ENCODE peak calls at places on chromosome 1, in five cellular contexts. F is choroid plexus epithelial cell, Z is fibroblast of lung, K is astrocyte, I is astrocyte of the spinal cord. H is an unnamed sample.

GRCh38 chr1:167651161-167651693 is 21.2 kb downstream of the RCSD1 start:
- DNase-seq in Z (no peak), F (no peak), K (no peak), I (no peak), H (no peak)

GRCh38 chr1:107153033-107153432 is 12.2 kb downstream of the NTNG1 start:
- DNase-seq in F (no peak), K (peak), Z (no peak), I (peak), H (no peak)

GRCh38 chr1:177650947-177651346 is 318.9 kb downstream of the SEC16B start:
- DNase-seq in K (no peak), F (no peak), Z (no peak), I (no peak), H (no peak)

GRCh38 chr1:41712687-41713086 is 206.0 kb downstream of the HIVEP3 start:
- DNase-seq in K (no peak), I (no peak), F (no peak), Z (no peak), H (no peak)

GRCh38 chr1:41533731-41534080 is 49.2 kb upstream of the EDN2 start:
- DNase-seq in F (no peak), Z (no peak), I (no peak), K (no peak), H (no peak)

GRCh38 chr1:179809506-179810366 is 66.6 kb downstream of the FAM163A start:
- DNase-seq in Z (peak), I (peak), K (peak), F (peak), H (peak)

GRCh38 chr1:35085421-35085820 is 6.2 kb downstream of the ZMYM1 start:
- DNase-seq in Z (no peak), I (no peak), K (peak), F (no peak), H (no peak)

GRCh38 chr1:16248603-16249534 is 11.9 kb upstream of the CPLANE2 start:
- DNase-seq in F (peak), K (peak), I (peak), Z (peak), H (peak)

GRCh38 chr1:92536593-92537332 is 50.0 kb upstream of the GFI1 start:
- DNase-seq in Z (peak), F (peak), K (peak), I (peak), H (peak)

GRCh38 chr1:152448496-152448895 is 34.4 kb upstream of the CRNN start:
- DNase-seq in K (no peak), F (no peak), I (no peak), Z (no peak), H (no peak)

GRCh38 chr1:183025782-183026774 is 2.9 kb downstream of the LAMC1 start:
- DNase-seq in F (peak), K (no peak), Z (peak), I (peak), H (peak)

GRCh38 chr1:66403031-66403731 is 130.8 kb upstream of the SGIP1 start:
- DNase-seq in F (no peak), I (no peak), K (no peak), Z (no peak), H (no peak)
- TF ChIP-seq CTCF in F (peak), I (no peak), K (no peak), Z (no peak), H (no peak)

GRCh38 chr1:76033800-76034475 is 40.6 kb upstream of the ST6GALNAC3 start:
- DNase-seq in K (no peak), F (no peak), I (no peak), Z (no peak), H (no peak)

GRCh38 chr1:76038306-76039004 is 36.1 kb upstream of the ST6GALNAC3 start:
- DNase-seq in K (peak), Z (no peak), I (peak), F (peak), H (peak)

GRCh38 chr1:76031496-76031895 is 43.0 kb upstream of the ST6GALNAC3 start:
- DNase-seq in F (no peak), K (no peak), I (no peak), Z (no peak), H (no peak)

GRCh38 chr1:76037314-76037713 is 37.2 kb upstream of the ST6GALNAC3 start:
- DNase-seq in Z (no peak), K (no peak), F (no peak), I (no peak), H (no peak)

DNA sequence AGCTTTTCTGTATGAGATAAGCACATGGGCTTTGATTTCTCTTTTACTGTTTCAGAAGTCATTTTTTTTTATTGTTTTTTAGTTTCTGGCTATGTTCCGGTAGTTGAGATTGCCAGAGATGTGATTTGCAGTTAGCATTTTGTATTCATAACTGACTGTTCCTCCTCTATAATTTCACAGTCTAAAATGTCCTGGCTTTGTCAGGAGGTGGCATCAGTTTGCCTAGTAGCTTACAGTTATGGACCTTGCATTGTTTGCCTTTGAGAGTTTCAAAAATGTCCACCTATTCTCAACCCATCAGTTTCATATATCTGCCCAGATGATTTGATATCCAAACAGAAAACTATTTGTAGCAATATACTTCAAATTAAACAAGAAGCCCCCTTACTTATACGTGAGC is 39.5 kb upstream of the ST6GALNAC3 start:
- DNase-seq in Z (peak), K (no peak), I (no peak), F (no peak), H (no peak)
- TF ChIP-seq CTCF in Z (peak), K (no peak), I (peak), F (peak), H (peak)

DNA sequence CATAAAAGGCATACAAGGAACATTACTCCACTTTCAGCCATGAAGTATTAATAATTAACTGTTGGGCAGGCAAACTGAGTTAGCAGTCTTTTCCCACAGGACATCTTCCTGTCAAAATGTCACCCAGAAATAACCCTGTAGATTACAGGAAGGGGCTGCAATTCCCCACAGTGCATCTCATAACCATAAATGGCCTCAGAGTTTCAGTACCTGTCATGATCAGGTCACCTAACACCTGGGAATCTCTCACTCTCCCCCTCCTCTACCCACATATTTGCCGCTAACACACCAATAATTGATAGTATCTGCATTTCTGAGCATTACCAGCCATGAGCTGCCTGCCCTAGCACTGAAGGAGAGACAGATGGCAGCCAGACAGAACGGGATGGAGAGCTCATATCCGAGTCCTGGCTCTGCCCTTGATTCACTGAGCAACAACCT is 474.9 kb downstream of the SMYD3 start:
- DNase-seq in I (no peak), F (no peak), K (no peak), Z (no peak), H (peak)
- TF ChIP-seq CTCF in I (no peak), F (no peak), K (no peak), Z (no peak), H (no peak)

GRCh38 chr1:53176452-53177344 is 19.9 kb upstream of the CPT2 start:
- DNase-seq in F (peak), Z (peak), I (no peak), K (peak), H (peak)
- TF ChIP-seq CTCF in F (peak), Z (peak), I (peak), K (no peak), H (peak)

GRCh38 chr1:197736689-197737088 is 38.6 kb downstream of the DENND1B start:
- DNase-seq in Z (peak), I (peak), F (peak), K (peak), H (peak)

GRCh38 chr1:197732187-197732586 is 43.1 kb downstream of the DENND1B start:
- DNase-seq in Z (no peak), F (no peak), I (no peak), K (no peak), H (no peak)

GRCh38 chr1:197733324-197733723 is 42.0 kb downstream of the DENND1B start:
- DNase-seq in Z (no peak), I (no peak), F (no peak), K (no peak), H (no peak)

GRCh38 chr1:197737916-197738315 is 37.4 kb downstream of the DENND1B start:
- DNase-seq in Z (no peak), F (no peak), K (no peak), I (no peak), H (no peak)

DNA sequence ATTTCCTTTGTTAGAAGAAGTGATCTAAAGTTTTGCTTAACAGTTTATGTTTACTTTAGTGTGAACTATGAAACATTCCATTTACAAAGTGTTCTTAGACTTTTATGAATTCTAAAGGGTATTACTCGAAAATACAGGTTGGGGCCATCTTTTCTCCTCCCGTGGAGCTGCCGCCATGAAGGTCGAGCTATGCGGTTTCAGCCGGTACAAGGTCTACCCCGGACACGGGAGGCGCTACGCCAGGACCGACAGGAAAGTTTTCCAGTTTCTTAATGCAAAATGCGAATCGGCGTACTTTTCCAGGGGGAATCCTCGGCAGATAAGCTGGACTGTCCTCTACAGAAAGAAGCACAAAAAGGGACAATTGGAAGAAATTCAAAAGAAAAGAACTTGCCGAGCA is 39.8 kb downstream of the DENND1B start:
- DNase-seq in K (no peak), I (no peak), F (no peak), Z (no peak), H (no peak)
- TF ChIP-seq CTCF in K (no peak), I (no peak), F (no peak), Z (no peak), H (no peak)

GRCh38 chr1:200969726-200970521 is 53.6 kb downstream of the KIF21B start:
- DNase-seq in I (no peak), Z (no peak), F (no peak), K (no peak), H (no peak)
- TF ChIP-seq CTCF in I (no peak), Z (no peak), F (no peak), K (no peak), H (no peak)

GRCh38 chr1:17826165-17826488 is 71.0 kb downstream of the ACTL8 start:
- DNase-seq in K (no peak), F (peak), Z (peak), I (no peak), H (peak)
- TF ChIP-seq CTCF in K (peak), F (peak), Z (peak), I (peak), H (peak)

GRCh38 chr1:20981903-20982695 is 194.6 kb downstream of the EIF4G3 start:
- DNase-seq in F (peak), I (peak), Z (peak), K (peak), H (peak)
- TF ChIP-seq CTCF in F (peak), I (peak), Z (peak), K (peak), H (peak)